ENCODE peak calls at places on chromosomes 4 and X, in five cellular contexts. Q, H, P, L and J are unnamed samples.

GRCh38 chrX:29090811-29091210 is 503.6 kb downstream of the IL1RAPL1 start:
- DNase-seq in Q (no peak), H (no peak), P (peak), L (no peak), J (no peak)

GRCh38 chrX:50147972-50148371 is 52.8 kb downstream of the AKAP4 start:
- DNase-seq in Q (no peak), H (no peak), P (no peak), L (no peak), J (no peak)

GRCh38 chr4:10664408-10664807 is 20.2 kb downstream of the CLNK start:
- DNase-seq in Q (no peak), H (peak), P (no peak), L (no peak), J (peak)

GRCh38 chr4:78293348-78293747 is 236.2 kb downstream of the FRAS1 start:
- DNase-seq in Q (no peak), H (no peak), P (no peak), L (no peak), J (no peak)

GRCh38 chr4:646460-646859 is 21.1 kb downstream of the PDE6B start:
- DNase-seq in Q (no peak), H (peak), P (no peak), L (no peak), J (no peak)

GRCh38 chr4:158446106-158446505 is 75.6 kb upstream of the RXFP1 start:
- DNase-seq in Q (no peak), H (no peak), P (no peak), L (no peak), J (no peak)

GRCh38 chr4:168645933-168646768 is 149.3 kb downstream of the PALLD start:
- DNase-seq in Q (no peak), H (no peak), P (no peak), L (no peak), J (no peak)

GRCh38 chr4:111283066-111283677 is 660.3 kb upstream of the PITX2 start:
- DNase-seq in Q (no peak), H (peak), P (peak), L (no peak), J (peak)

GRCh38 chrX:147875866-147876596 is 35.7 kb upstream of the FMR1 start:
- DNase-seq in Q (no peak), H (no peak), P (peak), L (peak), J (peak)